ENCODE peak calls at places on chromosome X, in four cellular contexts. O, E, I and P are unnamed samples.

GRCh38 chrX:37468111-37468739 is 103.2 kb upstream of the LANCL3 start:
- DNase-seq in O (no peak), E (no peak), I (no peak), P (no peak)

GRCh38 chrX:52990848-52991247 is 32.5 kb upstream of the FAM156A start:
- DNase-seq in O (no peak), E (no peak), I (peak), P (no peak)

GRCh38 chrX:12080265-12080664 is 58.0 kb upstream of the FRMPD4 start:
- DNase-seq in O (no peak), E (peak), I (peak), P (peak)

GRCh38 chrX:18194688-18195087 is 26.0 kb downstream of the BEND2 start:
- DNase-seq in O (no peak), E (no peak), I (no peak), P (no peak)

GRCh38 chrX:120677017-120677652 is 47.3 kb upstream of the C1GALT1C1 start:
- DNase-seq in O (no peak), E (no peak), I (no peak), P (no peak)

GRCh38 chrX:133776072-133776471 is 209.3 kb downstream of the GPC3 start:
- DNase-seq in O (no peak), E (peak), I (no peak), P (no peak)

GRCh38 chrX:19867411-19867732 is 20.0 kb downstream of the SH3KBP1 start:
- DNase-seq in O (no peak), E (peak), I (peak), P (peak)

GRCh38 chrX:6053126-6053625 is 175.5 kb downstream of the NLGN4X start:
- DNase-seq in O (no peak), E (no peak), I (no peak), P (no peak)

GRCh38 chrX:42746606-42747005 is 31.4 kb downstream of the PPP1R2C start:
- DNase-seq in O (no peak), E (no peak), I (peak), P (peak)

GRCh38 chrX:40007136-40007535 is 90.6 kb downstream of the BCOR start:
- DNase-seq in O (no peak), E (no peak), I (no peak), P (no peak)

GRCh38 chrX:54358424-54359211 is 772 bp upstream of the WNK3 start:
- DNase-seq in O (peak), E (no peak), I (peak), P (peak)

GRCh38 chrX:1502241-1502640 is 34.7 kb downstream of the P2RY8 start:
- DNase-seq in O (no peak), E (no peak), I (no peak), P (no peak)

GRCh38 chrX:39452404-39452803 is 645.4 kb downstream of the BCOR start:
- DNase-seq in O (no peak), E (no peak), I (no peak), P (no peak)

GRCh38 chrX:17559728-17560379 is 177.4 kb upstream of the SCML1 start:
- DNase-seq in O (no peak), E (peak), I (peak), P (peak)

GRCh38 chrX:150475466-150475865 is 93.0 kb upstream of the MTM1 start:
- DNase-seq in O (no peak), E (no peak), I (no peak), P (no peak)

GRCh38 chrX:36443007-36443406 is 523.5 kb downstream of the CFAP47 start:
- DNase-seq in O (no peak), E (peak), I (no peak), P (no peak)

GRCh38 chrX:49725923-49726904 is 30.4 kb upstream of the PAGE1 start:
- DNase-seq in O (no peak), E (no peak), I (no peak), P (no peak)

GRCh38 chrX:99939883-99940232 is 470.2 kb downstream of the PCDH19 start:
- DNase-seq in O (no peak), E (no peak), I (no peak), P (no peak)

GRCh38 chrX:53479295-53479694 is 45.1 kb upstream of the HSD17B10 start:
- DNase-seq in O (no peak), E (peak), I (peak), P (no peak)

GRCh38 chrX:131577433-131577832 is 33.6 kb downstream of the OR13H1 start:
- DNase-seq in O (no peak), E (no peak), I (no peak), P (no peak)

GRCh38 chrX:130786030-130786429 is 117.0 kb downstream of the ENOX2 start:
- DNase-seq in O (no peak), E (no peak), I (no peak), P (no peak)

GRCh38 chrX:75276666-75277065 is 2.8 kb downstream of the UPRT start:
- DNase-seq in O (no peak), E (no peak), I (peak), P (no peak)

GRCh38 chrX:25548806-25549205 is 533.0 kb upstream of the ARX start:
- DNase-seq in O (no peak), E (no peak), I (no peak), P (no peak)

GRCh38 chrX:97398030-97398551 is 514.4 kb downstream of the RPA4 start:
- DNase-seq in O (no peak), E (peak), I (peak), P (peak)

GRCh38 chrX:119622356-119623232 is 16.4 kb upstream of the NKRF start:
- DNase-seq in O (no peak), E (no peak), I (peak), P (peak)

GRCh38 chrX:153423652-153424051 is 12.4 kb downstream of the ZFP92 start:
- DNase-seq in O (peak), E (no peak), I (no peak), P (no peak)

GRCh38 chrX:87167841-87168240 is 349.8 kb upstream of the KLHL4 start:
- DNase-seq in O (no peak), E (no peak), I (no peak), P (no peak)

GRCh38 chrX:13263560-13264251 is 56.1 kb downstream of the ATXN3L start:
- DNase-seq in O (no peak), E (peak), I (no peak), P (no peak)

GRCh38 chrX:136745215-136746173 is 35.2 kb downstream of the ARHGEF6 start:
- DNase-seq in O (no peak), E (no peak), I (no peak), P (no peak)

GRCh38 chrX:153649178-153649914 is 2.3 kb downstream of the DUSP9 start:
- DNase-seq in O (peak), E (peak), I (no peak), P (no peak)

GRCh38 chrX:78658851-78659744 is at the start of gene RTL3:
- DNase-seq in O (no peak), E (peak), I (peak), P (peak)

GRCh38 chrX:41265615-41266014 is 68.3 kb upstream of the DDX3X start:
- DNase-seq in O (no peak), E (no peak), I (peak), P (peak)

GRCh38 chrX:18617351-18617750 is 54.6 kb downstream of the RS1 start:
- DNase-seq in O (no peak), E (peak), I (peak), P (peak)

GRCh38 chrX:107676559-107677378 is 48.5 kb downstream of the PRPS1 start:
- DNase-seq in O (peak), E (peak), I (peak), P (peak)

GRCh38 chrX:107675365-107675654 is 47.0 kb downstream of the PRPS1 start:
- DNase-seq in O (no peak), E (no peak), I (no peak), P (no peak)

GRCh38 chrX:107674480-107675364 is 46.4 kb downstream of the PRPS1 start:
- DNase-seq in O (peak), E (no peak), I (peak), P (peak)

GRCh38 chrX:107677501-107677901 is 49.2 kb downstream of the PRPS1 start:
- DNase-seq in O (no peak), E (peak), I (peak), P (peak)

GRCh38 chrX:107675823-107676555 is 47.7 kb downstream of the PRPS1 start:
- DNase-seq in O (peak), E (no peak), I (peak), P (peak)
- H3K4me3 ChIP-seq in O (peak), E (peak), I (peak), P (peak)

GRCh38 chrX:109635151-109635550 is 10.2 kb upstream of the KCNE5 start:
- DNase-seq in O (no peak), E (peak), I (no peak), P (peak)
- TF ChIP-seq CTCF in O (peak), E (peak), I (peak), P (peak)

GRCh38 chrX:45811307-45811706 is 610.6 kb upstream of the DIPK2B start:
- DNase-seq in O (no peak), E (no peak), I (no peak), P (no peak)

GRCh38 chrX:45806410-45807121 is 605.9 kb upstream of the DIPK2B start:
- DNase-seq in O (no peak), E (no peak), I (peak), P (peak)

GRCh38 chrX:45803383-45803921 is 602.8 kb upstream of the DIPK2B start:
- DNase-seq in O (no peak), E (peak), I (peak), P (peak)

GRCh38 chrX:45807572-45808425 is 607.1 kb upstream of the DIPK2B start:
- DNase-seq in O (no peak), E (no peak), I (peak), P (peak)
- H3K4me3 ChIP-seq in O (no peak), E (no peak), I (peak), P (no peak)

GRCh38 chrX:155054255-155054654 is 16.7 kb downstream of the CMC4 start:
- DNase-seq in O (no peak), E (no peak), I (no peak), P (no peak)
- TF ChIP-seq CTCF in O (no peak), E (no peak), I (no peak), P (no peak)

DNA sequence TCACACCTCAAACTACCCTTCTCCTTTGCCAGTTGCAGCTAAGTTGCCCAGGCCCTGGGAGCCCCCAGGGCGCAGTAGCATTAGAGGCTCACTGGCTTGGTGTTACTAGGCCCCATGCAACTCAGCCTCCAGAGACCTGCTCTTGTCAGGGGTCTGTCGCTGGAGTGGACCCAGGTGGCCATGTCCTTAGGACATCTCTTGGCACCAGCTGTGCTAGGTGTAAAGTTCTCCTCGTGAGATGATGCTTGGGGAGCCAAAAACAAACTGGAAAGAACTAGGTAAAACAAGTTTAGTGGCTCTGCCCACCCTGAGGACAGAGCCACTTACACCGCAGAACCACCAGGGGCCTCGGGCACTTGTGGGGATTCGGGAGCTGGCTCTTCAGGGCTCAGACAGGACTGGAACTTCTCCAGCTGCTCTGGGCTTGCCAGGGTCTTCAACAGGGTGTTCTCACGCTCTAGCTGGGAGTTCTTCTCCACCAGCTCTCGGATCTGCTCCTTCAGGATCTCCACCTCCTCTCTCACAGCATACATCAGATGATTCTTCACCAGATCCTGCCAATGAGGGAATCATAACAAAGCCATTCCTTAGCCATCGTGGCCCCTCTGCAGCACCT is 61.3 kb downstream of the TSC22D3 start:
- DNase-seq in O (no peak), E (no peak), I (no peak), P (peak)
- H3K4me3 ChIP-seq in O (peak), E (no peak), I (peak), P (peak)

GRCh38 chrX:138011461-138011860 is 445.5 kb downstream of the ZIC3 start:
- DNase-seq in O (no peak), E (peak), I (no peak), P (no peak)
- TF ChIP-seq CTCF in O (no peak), E (no peak), I (no peak), P (no peak)

GRCh38 chrX:397575-397974 is 10.9 kb upstream of the PPP2R3B start:
- DNase-seq in O (no peak), E (no peak), I (peak), P (peak)
- H3K4me3 ChIP-seq in O (no peak), E (no peak), I (no peak), P (no peak)

DNA sequence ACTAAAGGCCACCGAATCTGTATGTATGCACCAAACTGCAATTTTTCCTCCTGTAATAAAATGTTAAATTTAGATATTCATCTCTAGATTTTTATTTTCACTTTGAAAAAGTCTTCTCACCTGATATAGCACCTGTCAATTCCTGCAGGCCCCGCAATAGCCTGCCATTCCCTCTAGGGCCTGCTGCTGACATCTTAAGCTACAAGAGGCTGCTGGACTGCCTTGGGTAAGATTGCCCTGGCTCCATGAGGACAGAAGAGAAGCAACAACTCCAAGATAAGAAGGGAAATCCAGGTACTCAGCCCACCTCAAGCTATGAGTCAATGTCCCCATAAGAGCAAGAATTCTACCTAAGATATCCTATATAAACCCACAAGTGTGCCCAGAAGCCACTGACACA is 230.2 kb upstream of the AGTR2 start:
- DNase-seq in O (no peak), E (no peak), I (no peak), P (no peak)
- TF ChIP-seq CTCF in O (no peak), E (no peak), I (no peak), P (no peak)